ENCODE peak calls at places on chromosomes 2 and 18, in four cellular contexts. K is uterus, D is A549, B is NB4. P is an unnamed sample.

GRCh38 chr2:11343626-11344341 is 652 bp downstream of the ROCK2 start:
- DNase-seq in K (peak), D (peak), B (peak), P (peak)

GRCh38 chr2:96526101-96526591 is 10.4 kb upstream of the ARID5A start:
- DNase-seq in K (no peak), D (no peak), B (no peak), P (no peak)

GRCh38 chr18:74540689-74541421 is 6.6 kb downstream of the CNDP1 start:
- DNase-seq in K (no peak), D (no peak), B (no peak), P (peak)

GRCh38 chr18:79637181-79637920 is 42.3 kb upstream of the CTDP1 start:
- DNase-seq in K (no peak), D (no peak), B (no peak), P (no peak)

GRCh38 chr18:9722691-9723090 is 14.6 kb downstream of the RAB31 start:
- DNase-seq in K (no peak), D (no peak), B (no peak), P (no peak)

GRCh38 chr2:203690110-203691047 is 16.1 kb upstream of the CD28 start:
- DNase-seq in K (no peak), D (no peak), B (no peak), P (peak)

GRCh38 chr2:6342273-6342920 is 523.3 kb downstream of the CMPK2 start:
- DNase-seq in K (no peak), D (no peak), B (no peak), P (no peak)

GRCh38 chr2:60119778-60120177 is 433.7 kb downstream of the BCL11A start:
- DNase-seq in K (no peak), D (no peak), B (peak), P (no peak)

GRCh38 chr2:7118606-7119503 is 201.6 kb downstream of the RNF144A start:
- DNase-seq in K (peak), D (peak), B (peak), P (peak)

GRCh38 chr2:44201648-44202047 is 33.0 kb downstream of the PPM1B start:
- DNase-seq in K (peak), D (no peak), B (no peak), P (no peak)

GRCh38 chr2:216555274-216555673 is 56.6 kb downstream of the RPL37A start:
- DNase-seq in K (no peak), D (no peak), B (peak), P (peak)

GRCh38 chr2:226758886-226759660 is 40.5 kb downstream of the IRS1 start:
- DNase-seq in K (peak), D (no peak), B (peak), P (peak)

GRCh38 chr2:195212586-195212985 is 444.4 kb upstream of the SLC39A10 start:
- DNase-seq in K (no peak), D (no peak), B (no peak), P (no peak)

GRCh38 chr18:59376351-59376935 is 17.4 kb upstream of the LMAN1 start:
- DNase-seq in K (no peak), D (no peak), B (no peak), P (no peak)

GRCh38 chr2:100042559-100042958 is 99.8 kb downstream of the AFF3 start:
- DNase-seq in K (no peak), D (no peak), B (peak), P (no peak)

GRCh38 chr2:172162225-172162733 is 59.6 kb upstream of the DLX2 start:
- DNase-seq in K (no peak), D (no peak), B (no peak), P (no peak)

GRCh38 chr2:240875228-240876034 is 6.8 kb downstream of the AGXT start:
- DNase-seq in K (no peak), D (no peak), B (no peak), P (no peak)

GRCh38 chr2:240142256-240142775 is 1.9 kb upstream of the OTOS start:
- DNase-seq in K (no peak), D (no peak), B (no peak), P (no peak)

GRCh38 chr2:231900975-231901374 is 25.2 kb downstream of the NPPC start:
- DNase-seq in K (no peak), D (no peak), B (no peak), P (no peak)

GRCh38 chr18:644395-645004 is 13.0 kb upstream of the TYMS start:
- DNase-seq in K (no peak), D (no peak), B (peak), P (no peak)

GRCh38 chr2:72581560-72582181 is 244.2 kb downstream of the EXOC6B start:
- DNase-seq in K (peak), D (peak), B (peak), P (no peak)

GRCh38 chr2:72583376-72583775 is 242.5 kb downstream of the EXOC6B start:
- DNase-seq in K (no peak), D (no peak), B (no peak), P (peak)

GRCh38 chr2:72576861-72577260 is 249.0 kb downstream of the EXOC6B start:
- DNase-seq in K (no peak), D (no peak), B (no peak), P (peak)

GRCh38 chr2:72576459-72576858 is 249.4 kb downstream of the EXOC6B start:
- DNase-seq in K (no peak), D (no peak), B (no peak), P (no peak)

GRCh38 chr2:72579595-72580180 is 246.1 kb downstream of the EXOC6B start:
- DNase-seq in K (no peak), D (peak), B (peak), P (peak)
- TF ChIP-seq CTCF in K (peak), D (peak), B (peak), P (peak)

GRCh38 chr18:63683152-63683551 is 19.6 kb upstream of the SERPINB11 start:
- DNase-seq in K (no peak), D (peak), B (no peak), P (peak)
- H3K4me3 ChIP-seq in K (no peak), D (no peak), B (no peak), P (no peak)

GRCh38 chr2:31366733-31367132 is 47.8 kb downstream of the XDH start:
- DNase-seq in K (no peak), D (no peak), B (no peak), P (no peak)

GRCh38 chr2:31363956-31364750 is 50.4 kb downstream of the XDH start:
- DNase-seq in K (no peak), D (no peak), B (no peak), P (no peak)

GRCh38 chr2:31362581-31362980 is 52.0 kb downstream of the XDH start:
- DNase-seq in K (no peak), D (no peak), B (no peak), P (no peak)

GRCh38 chr2:31365834-31366505 is 48.6 kb downstream of the XDH start:
- DNase-seq in K (no peak), D (no peak), B (no peak), P (no peak)

GRCh38 chr2:31365348-31365747 is 49.2 kb downstream of the XDH start:
- DNase-seq in K (no peak), D (no peak), B (no peak), P (no peak)
- TF ChIP-seq CTCF in K (no peak), D (no peak), B (no peak), P (no peak)

GRCh38 chr2:101435011-101435862 is 39.7 kb downstream of the RFX8 start:
- DNase-seq in K (peak), D (no peak), B (no peak), P (peak)
- H3K4me3 ChIP-seq in K (no peak), D (no peak), B (no peak), P (peak)

GRCh38 chr2:84494070-84494469 is 22.2 kb upstream of the DNAH6 start:
- DNase-seq in K (no peak), D (peak), B (no peak), P (no peak)

GRCh38 chr2:84493494-84493893 is 22.8 kb upstream of the DNAH6 start:
- DNase-seq in K (no peak), D (peak), B (no peak), P (peak)

GRCh38 chr2:84496386-84496785 is 19.9 kb upstream of the DNAH6 start:
- DNase-seq in K (no peak), D (no peak), B (no peak), P (no peak)

GRCh38 chr2:84497285-84497684 is 19.0 kb upstream of the DNAH6 start:
- DNase-seq in K (no peak), D (no peak), B (no peak), P (no peak)

DNA sequence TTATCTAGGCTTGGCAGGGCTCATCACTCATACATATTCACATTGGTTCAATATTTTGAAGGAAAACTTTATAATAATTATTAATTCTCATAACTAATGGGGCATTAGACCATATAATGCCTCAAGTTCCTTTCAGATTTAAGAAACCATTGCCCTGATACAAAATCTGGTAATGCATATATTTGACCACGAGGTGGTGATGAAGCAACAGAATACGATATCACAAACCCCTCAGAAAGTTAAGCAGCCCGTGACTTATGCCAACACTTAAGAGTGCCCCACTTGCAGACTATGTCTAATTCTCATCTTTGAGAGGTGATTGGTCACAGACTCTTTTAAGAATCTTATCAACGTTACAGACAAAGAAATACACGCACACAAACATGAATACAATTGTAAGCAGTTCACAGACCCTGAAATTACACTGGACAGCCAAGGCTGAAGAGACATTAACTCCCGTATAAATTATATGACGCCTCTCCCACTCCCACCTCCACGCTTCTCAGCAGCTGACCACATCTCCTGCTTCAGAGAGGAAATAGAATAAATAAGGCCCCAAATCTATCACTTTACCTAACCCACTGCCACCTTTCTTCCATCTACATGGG is 20.7 kb upstream of the DNAH6 start:
- DNase-seq in K (peak), D (peak), B (peak), P (peak)
- TF ChIP-seq CTCF in K (peak), D (peak), B (peak), P (peak)

GRCh38 chr2:241966671-241967070 is 97.1 kb downstream of the RTP5 start:
- DNase-seq in K (no peak), D (no peak), B (no peak), P (no peak)

GRCh38 chr2:241967096-241967495 is 97.6 kb downstream of the RTP5 start:
- DNase-seq in K (no peak), D (no peak), B (no peak), P (no peak)

GRCh38 chr2:241967745-241968144 is 98.2 kb downstream of the RTP5 start:
- DNase-seq in K (no peak), D (no peak), B (peak), P (no peak)

GRCh38 chr2:241964133-241964532 is 94.6 kb downstream of the RTP5 start:
- DNase-seq in K (no peak), D (no peak), B (no peak), P (no peak)

DNA sequence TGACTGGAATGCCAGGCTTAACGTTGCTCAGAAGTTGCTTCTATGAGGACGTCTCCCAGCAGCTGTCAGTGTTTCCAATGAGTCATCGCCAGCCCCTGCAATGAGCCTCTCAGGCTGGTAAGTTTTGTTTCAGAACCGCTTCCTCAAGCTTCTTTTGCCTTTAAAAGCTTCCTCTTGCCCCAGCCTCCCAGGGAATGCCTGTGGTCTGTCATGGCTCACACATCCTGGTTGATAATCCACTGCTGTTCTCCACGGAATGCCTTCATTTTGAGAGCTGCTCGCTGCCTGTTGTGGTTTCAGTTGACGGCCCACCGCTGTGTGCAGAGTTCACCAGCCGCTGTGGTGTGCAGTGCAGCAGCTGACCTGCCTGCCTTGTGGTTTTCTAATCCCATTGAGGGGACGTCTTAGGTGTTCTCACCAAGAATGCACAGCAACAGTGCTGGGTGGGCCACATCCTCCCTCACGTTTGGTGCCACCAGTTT is 96.4 kb downstream of the RTP5 start:
- DNase-seq in K (peak), D (no peak), B (peak), P (peak)
- H3K4me3 ChIP-seq in K (no peak), D (no peak), B (peak), P (peak)

P was measured in fibroblast of the aortic adventitia.